ENCODE peak calls at places on chromosomes 5 and 9, in five cellular contexts. M is upper lobe of right lung; R is AG09319; B is H9; N is activated CD8-positive, alpha-beta T cell treated with anti-CD3 and anti-CD28 coated beads for 36 hours. A is an unnamed sample.
A peak's percentile ranks its signal among the peaks of the same experiment; 100 is the strongest.

GRCh38 chr5:147504001-147504400 is 5.9 kb downstream of the DPYSL3 start:
- DNase-seq in R (no peak), B (no peak), N (no peak), M (no peak), A (no peak)

GRCh38 chr5:80109549-80110478 is 74.7 kb downstream of the THBS4 start:
- DNase-seq in R (no peak), B (peak; percentile 50), N (no peak), M (no peak), A (no peak)

GRCh38 chr9:852539-852938 is 11.0 kb downstream of the DMRT1 start:
- DNase-seq in R (no peak), N (no peak), M (no peak), B (no peak), A (no peak)

GRCh38 chr5:34051374-34051980 is 8.5 kb upstream of the C1QTNF3 start:
- DNase-seq in B (no peak), R (no peak), M (no peak), N (no peak), A (no peak)

GRCh38 chr5:16856531-16856930 is 79.6 kb downstream of the MYO10 start:
- DNase-seq in M (no peak), N (no peak), B (no peak), R (peak; percentile 30), A (no peak)

GRCh38 chr9:132164604-132165362 is 2.9 kb downstream of the NTNG2 start:
- DNase-seq in B (no peak), N (no peak), M (no peak), R (no peak), A (no peak)

GRCh38 chr9:127395491-127396252 is 1.3 kb upstream of the SLC2A8 start:
- DNase-seq in M (no peak), B (no peak), N (no peak), R (no peak), A (no peak)

GRCh38 chr5:5983261-5983660 is 395.1 kb downstream of the MED10 start:
- DNase-seq in R (no peak), M (no peak), B (no peak), N (no peak), A (no peak)

GRCh38 chr5:80128129-80128528 is 93.0 kb downstream of the THBS4 start:
- DNase-seq in N (no peak), B (peak; percentile 56), M (no peak), R (no peak), A (no peak)

GRCh38 chr5:168637281-168637680 is 58.1 kb upstream of the PANK3 start:
- DNase-seq in R (no peak), B (no peak), N (no peak), M (no peak), A (no peak)

GRCh38 chr9:96464426-96464825 is 14.5 kb downstream of the HABP4 start:
- DNase-seq in N (no peak), R (no peak), B (no peak), M (no peak), A (no peak)

GRCh38 chr5:124393564-124394379 is 352.7 kb downstream of the ZNF608 start:
- DNase-seq in R (no peak), M (no peak), B (no peak), N (no peak), A (no peak)

GRCh38 chr5:166166071-166166470 is 2125.4 kb upstream of the WWC1 start:
- DNase-seq in B (no peak), N (no peak), M (no peak), R (no peak), A (no peak)

GRCh38 chr9:112380771-112381181 is 868 bp downstream of the HSDL2 start:
- DNase-seq in R (no peak), N (peak; percentile 15), M (no peak), B (no peak), A (peak; percentile 29)

GRCh38 chr9:22165144-22165543 is 156.0 kb upstream of the CDKN2B start:
- DNase-seq in N (no peak), B (no peak), M (no peak), R (no peak), A (no peak)

GRCh38 chr5:34743878-34744277 is 87.8 kb downstream of the RAI14 start:
- DNase-seq in N (no peak), R (no peak), B (no peak), M (no peak), A (no peak)

GRCh38 chr5:57009811-57010210 is 57.9 kb upstream of the MIER3 start:
- DNase-seq in R (no peak), B (no peak), M (no peak), N (no peak), A (no peak)

GRCh38 chr9:15873573-15874177 is 320.8 kb downstream of the CCDC171 start:
- DNase-seq in N (no peak), M (no peak), R (peak; percentile 27), B (no peak), A (peak; percentile 7)

GRCh38 chr5:9245071-9245470 is 300.8 kb downstream of the SEMA5A start:
- DNase-seq in M (no peak), B (no peak), N (no peak), R (no peak), A (no peak)

GRCh38 chr5:100757618-100758017 is 145.5 kb downstream of the ST8SIA4 start:
- DNase-seq in B (no peak), M (no peak), N (no peak), R (no peak), A (no peak)

GRCh38 chr9:114372971-114373591 is 14.7 kb downstream of the AKNA start:
- DNase-seq in R (no peak), N (peak; percentile 96), M (peak; percentile 86), B (no peak), A (peak; percentile 85)

GRCh38 chr5:5179079-5179478 is 38.9 kb downstream of the ADAMTS16 start:
- DNase-seq in N (no peak), M (no peak), R (no peak), B (no peak), A (no peak)

GRCh38 chr5:175501759-175502158 is 23.4 kb downstream of the SFXN1 start:
- DNase-seq in R (no peak), B (peak; percentile 39), M (no peak), N (no peak), A (no peak)

GRCh38 chr5:126499742-126500396 is 76.7 kb downstream of the GRAMD2B start:
- DNase-seq in B (peak; percentile 45), M (no peak), N (peak; percentile 29), R (no peak), A (peak; percentile 37)

GRCh38 chr5:82397741-82398320 is 119.7 kb upstream of the RPS23 start:
- DNase-seq in M (no peak), N (no peak), B (no peak), R (no peak), A (no peak)

GRCh38 chr5:132263548-132264261 is 6.2 kb downstream of the PDLIM4 start:
- DNase-seq in N (peak; percentile 51), R (peak; percentile 54), B (peak; percentile 14), M (no peak), A (peak; percentile 19)

GRCh38 chr9:32587901-32588300 is 14.9 kb upstream of the NDUFB6 start:
- DNase-seq in N (peak; percentile 42), M (no peak), R (no peak), B (no peak), A (no peak)

GRCh38 chr9:4642351-4642750 is 19.7 kb upstream of the PLPP6 start:
- DNase-seq in R (no peak), B (no peak), N (no peak), M (no peak), A (no peak)

DNA sequence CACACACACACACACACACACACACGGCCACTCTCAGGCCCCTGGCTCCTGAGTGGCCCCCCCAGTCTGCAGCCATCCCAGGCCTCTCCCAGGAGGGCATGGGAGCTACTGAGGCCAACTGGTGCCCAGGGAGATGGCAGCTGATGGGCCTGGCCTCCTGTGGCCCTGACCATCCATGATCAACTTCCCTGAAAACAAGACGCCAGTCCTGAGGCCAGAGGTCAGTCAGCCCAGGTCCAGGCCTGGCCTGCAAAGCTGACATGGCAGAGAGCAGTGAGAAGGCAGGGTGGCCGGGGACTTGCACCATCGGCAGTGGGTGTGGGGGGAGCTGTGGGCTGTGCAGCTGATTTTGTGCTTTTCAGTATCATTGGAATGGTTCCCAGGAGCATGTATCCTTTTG is 47.0 kb downstream of the SARDH start:
- DNase-seq in N (no peak), B (no peak), M (no peak), R (no peak), A (no peak)
- TF ChIP-seq CTCF in N (no peak), B (no peak), M (no peak), R (no peak), A (no peak)

DNA sequence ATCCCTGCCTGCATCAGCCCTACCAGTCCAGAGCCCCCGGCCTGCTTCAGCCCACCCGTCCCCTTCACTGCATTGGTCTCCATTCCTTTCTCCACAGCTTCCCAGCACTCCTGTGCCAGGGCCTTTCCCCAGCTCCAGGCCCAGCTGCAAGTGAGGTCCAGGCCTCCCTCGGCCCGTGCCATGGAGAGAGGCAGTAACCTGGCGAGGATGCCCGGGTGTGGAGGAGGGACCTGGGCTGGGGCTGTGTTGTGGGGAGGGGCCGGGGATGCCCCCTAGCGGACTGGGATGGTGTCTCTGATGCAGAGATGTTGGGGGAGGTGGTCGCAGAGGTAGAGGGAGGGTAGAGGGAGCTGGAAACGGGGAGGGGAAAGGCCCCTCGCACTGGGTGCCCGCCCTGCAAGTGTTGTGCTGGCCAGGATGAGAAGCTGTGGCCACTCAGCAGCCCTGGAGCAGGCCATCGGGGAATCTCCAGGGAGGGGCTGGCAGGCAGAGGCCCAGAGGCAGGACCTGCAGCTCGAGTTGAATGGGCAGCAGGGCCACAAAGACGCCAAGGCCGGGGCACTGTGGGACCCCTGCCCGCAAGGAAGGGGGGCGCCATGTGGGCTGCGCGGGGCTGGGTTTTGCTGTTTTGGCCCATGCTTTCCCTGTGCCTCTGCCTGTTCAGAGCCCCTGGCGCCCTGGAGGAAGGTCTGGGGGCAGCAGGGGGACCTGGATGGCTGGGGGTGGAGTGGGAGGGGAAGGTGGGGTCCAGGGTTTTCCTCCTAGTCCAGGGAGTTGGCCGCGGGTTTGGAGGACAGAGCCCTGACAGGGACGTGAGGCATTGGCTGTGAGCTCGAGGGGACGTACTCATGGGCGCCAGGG is 26.0 kb upstream of the NKD2 start:
- DNase-seq in B (peak; percentile 86), M (no peak), R (no peak), N (no peak), A (no peak)
- TF ChIP-seq CTCF in B (peak; percentile 75), M (no peak), R (peak; percentile 39), N (no peak), A (no peak)

GRCh38 chr5:73298251-73299016 is 125.4 kb downstream of the TMEM174 start:
- DNase-seq in N (no peak), M (no peak), B (no peak), R (peak; percentile 72), A (no peak)

GRCh38 chr5:73299665-73300435 is 126.9 kb downstream of the TMEM174 start:
- DNase-seq in B (peak; percentile 49), N (no peak), M (no peak), R (no peak), A (no peak)

GRCh38 chr5:73300520-73301207 is 127.7 kb downstream of the TMEM174 start:
- DNase-seq in N (no peak), M (no peak), R (no peak), B (no peak), A (no peak)

GRCh38 chr5:73297430-73297829 is 124.4 kb downstream of the TMEM174 start:
- DNase-seq in R (no peak), M (no peak), B (no peak), N (no peak), A (no peak)

GRCh38 chr5:73299017-73299630 is 126.1 kb downstream of the TMEM174 start:
- DNase-seq in N (no peak), B (peak; percentile 72), R (no peak), M (no peak), A (no peak)
- TF ChIP-seq CTCF in N (peak; percentile 35), B (peak; percentile 59), R (peak; percentile 7), M (no peak), A (no peak)

DNA sequence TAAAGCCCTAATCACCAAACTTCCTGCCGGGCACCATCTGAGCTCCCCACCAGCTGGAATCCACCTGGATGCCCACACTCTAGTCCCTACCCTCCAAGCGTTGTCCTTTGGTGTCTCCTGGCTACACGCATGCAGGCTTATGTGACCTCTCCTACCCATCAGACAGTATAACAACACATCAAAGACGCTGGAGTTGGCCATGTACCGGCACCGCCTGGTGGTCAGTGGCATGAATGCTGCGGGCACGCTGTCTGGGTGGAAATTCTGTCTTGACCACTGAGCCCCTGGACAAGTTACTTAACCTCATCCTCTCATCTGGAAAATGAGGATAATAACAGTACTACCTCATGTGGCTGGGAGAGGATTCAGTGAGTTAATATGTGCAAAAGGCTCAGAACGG is 23.4 kb upstream of the CORO2A start:
- DNase-seq in R (no peak), M (no peak), N (peak; percentile 11), B (peak; percentile 59), A (no peak)
- TF ChIP-seq CTCF in R (peak; percentile 37), M (peak; percentile 21), N (no peak), B (peak; percentile 71), A (peak; percentile 8)

A was measured in GM10248.